ENCODE peak calls at places on chromosomes 1 and 21, in four cellular contexts. Q is fibroblast of the aortic adventitia, Y is sigmoid colon, J is NCI-H446. M is an unnamed sample.

GRCh38 chr1:26283871-26284596 is 4.1 kb downstream of the SH3BGRL3 start:
- DNase-seq in Q (no peak), Y (no peak), J (no peak), M (no peak)

GRCh38 chr1:69787151-69787550 is 219.4 kb downstream of the LRRC7 start:
- DNase-seq in Q (no peak), Y (no peak), J (no peak), M (no peak)

GRCh38 chr21:32534113-32534512 is 51.2 kb downstream of the TCP10L start:
- DNase-seq in Q (no peak), Y (no peak), J (no peak), M (no peak)

GRCh38 chr1:34372891-34373290 is 196.2 kb downstream of the C1orf94 start:
- DNase-seq in Q (no peak), Y (no peak), J (no peak), M (no peak)

GRCh38 chr1:214920337-214920736 is 162.2 kb upstream of the KCNK2 start:
- DNase-seq in Q (no peak), Y (no peak), J (no peak), M (no peak)

GRCh38 chr1:52502789-52503188 is 50.1 kb downstream of the TUT4 start:
- DNase-seq in Q (peak), Y (no peak), J (no peak), M (no peak)

GRCh38 chr1:101215363-101216011 is 21.3 kb upstream of the S1PR1 start:
- DNase-seq in Q (no peak), Y (no peak), J (no peak), M (no peak)

GRCh38 chr1:178536844-178537371 is 24.0 kb downstream of the TEX35 start:
- DNase-seq in Q (peak), Y (peak), J (peak), M (peak)

GRCh38 chr1:214419650-214420049 is 131.8 kb downstream of the PTPN14 start:
- DNase-seq in Q (no peak), Y (no peak), J (no peak), M (no peak)

GRCh38 chr1:27357281-27358037 is 9.3 kb downstream of the MAP3K6 start:
- DNase-seq in Q (peak), Y (peak), J (peak), M (peak)

GRCh38 chr1:15418811-15419515 is 9.3 kb downstream of the EFHD2 start:
- DNase-seq in Q (no peak), Y (no peak), J (peak), M (peak)

GRCh38 chr1:74650561-74650960 is 23.0 kb downstream of the ERICH3 start:
- DNase-seq in Q (no peak), Y (no peak), J (no peak), M (peak)

GRCh38 chr1:227899820-227900449 is 47.8 kb downstream of the WNT9A start:
- DNase-seq in Q (no peak), Y (peak), J (no peak), M (no peak)

GRCh38 chr1:23362218-23362713 is 7.4 kb downstream of the ZNF436 start:
- DNase-seq in Q (no peak), Y (no peak), J (no peak), M (no peak)